ENCODE peak calls at places on chromosomes 2 and 18, in six cellular contexts. One of them, this sample, is unnamed. For H3K36me3, the result is how much of the 10 kb centered on the place peaks cover.

GRCh38 chr2:237223208-237223861 is 137.6 kb downstream of the COPS8 start:
- DNase-seq in effector memory CD4-positive, alpha-beta T cell: no peak
- DNase-seq in thyroid gland: no peak
- DNase-seq in adipocyte: peak
- DNase-seq in CD8-positive, alpha-beta memory T cell: no peak
- DNase-seq in heart left ventricle: peak
- DNase-seq in this sample: no peak

GRCh38 chr2:33133436-33133835 is 186.7 kb downstream of the LTBP1 start:
- DNase-seq in adipocyte: peak
- DNase-seq in effector memory CD4-positive, alpha-beta T cell: no peak
- DNase-seq in CD8-positive, alpha-beta memory T cell: no peak
- DNase-seq in heart left ventricle: peak
- DNase-seq in thyroid gland: no peak
- DNase-seq in this sample: no peak

GRCh38 chr18:48833701-48834394 is 116.9 kb downstream of the SMAD7 start:
- DNase-seq in CD8-positive, alpha-beta memory T cell: peak
- DNase-seq in thyroid gland: no peak
- DNase-seq in adipocyte: peak
- DNase-seq in heart left ventricle: peak
- DNase-seq in effector memory CD4-positive, alpha-beta T cell: peak
- DNase-seq in this sample: no peak

GRCh38 chr2:127599211-127599610 is 46.7 kb upstream of the GPR17 start:
- DNase-seq in adipocyte: no peak
- DNase-seq in CD8-positive, alpha-beta memory T cell: no peak
- DNase-seq in heart left ventricle: no peak
- DNase-seq in effector memory CD4-positive, alpha-beta T cell: no peak
- DNase-seq in thyroid gland: no peak
- DNase-seq in this sample: no peak

GRCh38 chr2:138707424-138708074 is 72.6 kb downstream of the NXPH2 start:
- DNase-seq in adipocyte: peak
- DNase-seq in CD8-positive, alpha-beta memory T cell: no peak
- DNase-seq in thyroid gland: no peak
- DNase-seq in effector memory CD4-positive, alpha-beta T cell: no peak
- DNase-seq in heart left ventricle: no peak
- DNase-seq in this sample: no peak

GRCh38 chr2:192315543-192315942 is 120.8 kb upstream of the TMEFF2 start:
- DNase-seq in CD8-positive, alpha-beta memory T cell: no peak
- DNase-seq in thyroid gland: no peak
- DNase-seq in heart left ventricle: no peak
- DNase-seq in adipocyte: no peak
- DNase-seq in effector memory CD4-positive, alpha-beta T cell: no peak
- DNase-seq in this sample: no peak

GRCh38 chr2:223969856-223970255 is 12.6 kb downstream of the MRPL44 start:
- DNase-seq in thyroid gland: no peak
- DNase-seq in adipocyte: peak
- DNase-seq in effector memory CD4-positive, alpha-beta T cell: no peak
- DNase-seq in CD8-positive, alpha-beta memory T cell: no peak
- DNase-seq in heart left ventricle: no peak
- DNase-seq in this sample: no peak

GRCh38 chr2:198283149-198283548 is 478.8 kb downstream of the PLCL1 start:
- DNase-seq in thyroid gland: no peak
- DNase-seq in effector memory CD4-positive, alpha-beta T cell: no peak
- DNase-seq in heart left ventricle: no peak
- DNase-seq in CD8-positive, alpha-beta memory T cell: no peak
- DNase-seq in adipocyte: peak
- DNase-seq in this sample: peak

GRCh38 chr2:240635998-240636547 is 10.8 kb downstream of the GPR35 start:
- DNase-seq in CD8-positive, alpha-beta memory T cell: no peak
- DNase-seq in adipocyte: no peak
- DNase-seq in thyroid gland: no peak
- DNase-seq in heart left ventricle: no peak
- DNase-seq in effector memory CD4-positive, alpha-beta T cell: no peak
- DNase-seq in this sample: no peak

GRCh38 chr2:12347049-12347448 is 369.7 kb upstream of the TRIB2 start:
- DNase-seq in CD8-positive, alpha-beta memory T cell: no peak
- DNase-seq in thyroid gland: peak
- DNase-seq in effector memory CD4-positive, alpha-beta T cell: no peak
- DNase-seq in heart left ventricle: no peak
- DNase-seq in adipocyte: peak
- DNase-seq in this sample: no peak

GRCh38 chr2:17035010-17035409 is 369.4 kb upstream of the CYRIA start:
- DNase-seq in thyroid gland: no peak
- DNase-seq in adipocyte: peak
- DNase-seq in heart left ventricle: no peak
- DNase-seq in CD8-positive, alpha-beta memory T cell: no peak
- DNase-seq in effector memory CD4-positive, alpha-beta T cell: no peak
- DNase-seq in this sample: no peak

GRCh38 chr2:109615637-109616144 is 1.5 kb downstream of the SOWAHC start:
- DNase-seq in CD8-positive, alpha-beta memory T cell: no peak
- DNase-seq in thyroid gland: peak
- DNase-seq in adipocyte: no peak
- DNase-seq in effector memory CD4-positive, alpha-beta T cell: no peak
- DNase-seq in heart left ventricle: no peak
- DNase-seq in this sample: no peak

GRCh38 chr2:158907926-158908462 is 60.4 kb upstream of the TANC1 start:
- DNase-seq in thyroid gland: no peak
- DNase-seq in CD8-positive, alpha-beta memory T cell: no peak
- DNase-seq in heart left ventricle: no peak
- DNase-seq in adipocyte: no peak
- DNase-seq in effector memory CD4-positive, alpha-beta T cell: no peak
- DNase-seq in this sample: peak

GRCh38 chr2:177131858-177132257 is 80.7 kb upstream of the HNRNPA3 start:
- DNase-seq in CD8-positive, alpha-beta memory T cell: no peak
- DNase-seq in thyroid gland: no peak
- DNase-seq in effector memory CD4-positive, alpha-beta T cell: no peak
- DNase-seq in heart left ventricle: no peak
- DNase-seq in adipocyte: no peak
- DNase-seq in this sample: no peak

GRCh38 chr2:241763551-241764271 is 12.9 kb upstream of the GAL3ST2 start:
- DNase-seq in thyroid gland: no peak
- DNase-seq in heart left ventricle: no peak
- DNase-seq in adipocyte: no peak
- DNase-seq in CD8-positive, alpha-beta memory T cell: peak
- DNase-seq in effector memory CD4-positive, alpha-beta T cell: no peak
- DNase-seq in this sample: no peak

GRCh38 chr18:49319590-49319989 is 140.9 kb downstream of the DYM start:
- DNase-seq in CD8-positive, alpha-beta memory T cell: no peak
- DNase-seq in heart left ventricle: no peak
- DNase-seq in effector memory CD4-positive, alpha-beta T cell: no peak
- DNase-seq in thyroid gland: no peak
- DNase-seq in adipocyte: no peak
- DNase-seq in this sample: no peak

GRCh38 chr2:187338679-187339121 is 109.4 kb downstream of the CALCRL start:
- DNase-seq in CD8-positive, alpha-beta memory T cell: no peak
- DNase-seq in thyroid gland: no peak
- DNase-seq in adipocyte: no peak
- DNase-seq in effector memory CD4-positive, alpha-beta T cell: no peak
- DNase-seq in heart left ventricle: no peak
- DNase-seq in this sample: no peak

GRCh38 chr2:158325031-158325781 is 131.3 kb downstream of the CCDC148 start:
- DNase-seq in effector memory CD4-positive, alpha-beta T cell: no peak
- DNase-seq in adipocyte: no peak
- DNase-seq in CD8-positive, alpha-beta memory T cell: no peak
- DNase-seq in thyroid gland: no peak
- DNase-seq in heart left ventricle: no peak
- DNase-seq in this sample: no peak

GRCh38 chr2:128197059-128197458 is 106.1 kb downstream of the UGGT1 start:
- DNase-seq in heart left ventricle: no peak
- DNase-seq in effector memory CD4-positive, alpha-beta T cell: no peak
- DNase-seq in thyroid gland: no peak
- DNase-seq in adipocyte: no peak
- DNase-seq in CD8-positive, alpha-beta memory T cell: no peak
- DNase-seq in this sample: no peak

GRCh38 chr2:224221455-224221913 is 180.4 kb downstream of the FAM124B start:
- DNase-seq in thyroid gland: no peak
- DNase-seq in heart left ventricle: no peak
- DNase-seq in CD8-positive, alpha-beta memory T cell: no peak
- DNase-seq in adipocyte: peak
- DNase-seq in effector memory CD4-positive, alpha-beta T cell: no peak
- DNase-seq in this sample: no peak

GRCh38 chr2:100891911-100892642 is 72.1 kb downstream of the NPAS2 start:
- DNase-seq in adipocyte: peak
- DNase-seq in effector memory CD4-positive, alpha-beta T cell: no peak
- DNase-seq in thyroid gland: no peak
- DNase-seq in CD8-positive, alpha-beta memory T cell: no peak
- DNase-seq in heart left ventricle: peak
- DNase-seq in this sample: no peak

GRCh38 chr2:176150338-176151198 is 782 bp upstream of the HOXD4 start:
- DNase-seq in thyroid gland: no peak
- DNase-seq in CD8-positive, alpha-beta memory T cell: no peak
- DNase-seq in heart left ventricle: no peak
- DNase-seq in effector memory CD4-positive, alpha-beta T cell: no peak
- DNase-seq in adipocyte: no peak
- DNase-seq in this sample: no peak

GRCh38 chr2:131413148-131413747 is 49.3 kb upstream of the RAB6D start:
- DNase-seq in thyroid gland: no peak
- DNase-seq in CD8-positive, alpha-beta memory T cell: peak
- DNase-seq in effector memory CD4-positive, alpha-beta T cell: no peak
- DNase-seq in heart left ventricle: no peak
- DNase-seq in adipocyte: peak
- DNase-seq in this sample: no peak

GRCh38 chr18:614193-614592 is 17.4 kb downstream of the CLUL1 start:
- DNase-seq in thyroid gland: no peak
- DNase-seq in effector memory CD4-positive, alpha-beta T cell: no peak
- DNase-seq in heart left ventricle: no peak
- DNase-seq in CD8-positive, alpha-beta memory T cell: no peak
- DNase-seq in adipocyte: no peak
- DNase-seq in this sample: no peak

GRCh38 chr2:131044078-131044756 is 49.0 kb downstream of the FAM168B start:
- DNase-seq in effector memory CD4-positive, alpha-beta T cell: no peak
- DNase-seq in CD8-positive, alpha-beta memory T cell: no peak
- DNase-seq in adipocyte: no peak
- DNase-seq in heart left ventricle: no peak
- DNase-seq in thyroid gland: no peak
- DNase-seq in this sample: no peak

GRCh38 chr2:182941939-182942338 is 75.5 kb upstream of the FRZB start:
- DNase-seq in effector memory CD4-positive, alpha-beta T cell: no peak
- DNase-seq in thyroid gland: no peak
- DNase-seq in adipocyte: peak
- DNase-seq in heart left ventricle: no peak
- DNase-seq in CD8-positive, alpha-beta memory T cell: no peak
- DNase-seq in this sample: no peak

GRCh38 chr2:85769236-85769986 is 15.6 kb downstream of the ATOH8 start:
- DNase-seq in effector memory CD4-positive, alpha-beta T cell: no peak
- DNase-seq in adipocyte: no peak
- DNase-seq in thyroid gland: no peak
- DNase-seq in CD8-positive, alpha-beta memory T cell: no peak
- DNase-seq in heart left ventricle: peak
- DNase-seq in this sample: no peak

GRCh38 chr2:76546207-76546606 is 835.5 kb upstream of the GCFC2 start:
- DNase-seq in adipocyte: no peak
- DNase-seq in thyroid gland: no peak
- DNase-seq in CD8-positive, alpha-beta memory T cell: no peak
- DNase-seq in effector memory CD4-positive, alpha-beta T cell: no peak
- DNase-seq in heart left ventricle: no peak
- DNase-seq in this sample: no peak

GRCh38 chr2:71568103-71568502 is 114.7 kb downstream of the DYSF start:
- DNase-seq in adipocyte: no peak
- DNase-seq in effector memory CD4-positive, alpha-beta T cell: no peak
- DNase-seq in thyroid gland: no peak
- DNase-seq in CD8-positive, alpha-beta memory T cell: no peak
- DNase-seq in heart left ventricle: no peak
- DNase-seq in this sample: no peak

GRCh38 chr2:108877506-108877905 is 90.9 kb downstream of the CCDC138 start:
- DNase-seq in CD8-positive, alpha-beta memory T cell: no peak
- DNase-seq in effector memory CD4-positive, alpha-beta T cell: no peak
- DNase-seq in heart left ventricle: no peak
- DNase-seq in thyroid gland: no peak
- DNase-seq in adipocyte: no peak
- DNase-seq in this sample: no peak

GRCh38 chr2:60882971-60883753 is 1.8 kb downstream of the REL start:
- DNase-seq in CD8-positive, alpha-beta memory T cell: peak
- DNase-seq in effector memory CD4-positive, alpha-beta T cell: no peak
- DNase-seq in heart left ventricle: no peak
- DNase-seq in thyroid gland: no peak
- DNase-seq in adipocyte: peak
- DNase-seq in this sample: no peak

GRCh38 chr18:25147878-25148488 is 204.0 kb downstream of the ZNF521 start:
- DNase-seq in thyroid gland: no peak
- DNase-seq in adipocyte: no peak
- DNase-seq in CD8-positive, alpha-beta memory T cell: no peak
- DNase-seq in heart left ventricle: no peak
- DNase-seq in effector memory CD4-positive, alpha-beta T cell: no peak
- DNase-seq in this sample: no peak

GRCh38 chr2:178136321-178137025 is 24.2 kb downstream of the RBM45 start:
- DNase-seq in adipocyte: no peak
- DNase-seq in CD8-positive, alpha-beta memory T cell: no peak
- DNase-seq in thyroid gland: no peak
- DNase-seq in effector memory CD4-positive, alpha-beta T cell: no peak
- DNase-seq in heart left ventricle: no peak
- DNase-seq in this sample: no peak

GRCh38 chr18:36114738-36115137 is 14.4 kb downstream of the SLC39A6 start:
- DNase-seq in CD8-positive, alpha-beta memory T cell: no peak
- DNase-seq in effector memory CD4-positive, alpha-beta T cell: no peak
- DNase-seq in adipocyte: no peak
- DNase-seq in heart left ventricle: no peak
- DNase-seq in thyroid gland: no peak
- DNase-seq in this sample: no peak
- H3K36me3 ChIP-seq in CD8-positive, alpha-beta memory T cell: under half
- H3K36me3 ChIP-seq in effector memory CD4-positive, alpha-beta T cell: under half
- H3K36me3 ChIP-seq in adipocyte: half or more
- H3K36me3 ChIP-seq in heart left ventricle: half or more
- H3K36me3 ChIP-seq in thyroid gland: under half
- H3K36me3 ChIP-seq in this sample: under half

GRCh38 chr2:98564541-98565164 is 43.7 kb downstream of the COA5 start:
- DNase-seq in thyroid gland: no peak
- DNase-seq in heart left ventricle: no peak
- DNase-seq in CD8-positive, alpha-beta memory T cell: no peak
- DNase-seq in effector memory CD4-positive, alpha-beta T cell: no peak
- DNase-seq in adipocyte: no peak
- DNase-seq in this sample: no peak
- H3K36me3 ChIP-seq in thyroid gland: under half
- H3K36me3 ChIP-seq in heart left ventricle: half or more
- H3K36me3 ChIP-seq in CD8-positive, alpha-beta memory T cell: half or more
- H3K36me3 ChIP-seq in effector memory CD4-positive, alpha-beta T cell: half or more
- H3K36me3 ChIP-seq in adipocyte: under half
- H3K36me3 ChIP-seq in this sample: half or more

DNA sequence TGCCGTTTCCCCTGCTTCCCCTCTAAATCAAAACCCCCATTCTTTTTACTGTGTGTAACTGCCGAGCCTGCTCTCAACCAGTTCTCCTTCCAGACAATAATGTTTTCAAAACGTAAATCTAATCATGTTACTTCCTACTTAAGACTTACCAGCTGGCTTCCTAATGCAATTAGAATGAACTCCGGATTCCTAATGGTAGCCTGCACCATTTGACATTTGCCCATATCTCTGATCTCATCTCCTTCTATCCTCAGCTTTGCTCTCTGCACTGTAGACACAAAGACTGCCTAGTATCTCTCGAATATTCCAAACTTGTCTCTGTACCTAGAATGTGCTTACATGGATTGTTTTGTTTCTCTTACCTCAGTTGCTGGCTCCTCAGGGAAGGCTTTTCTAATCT is 12.9 kb downstream of the TTL start:
- DNase-seq in effector memory CD4-positive, alpha-beta T cell: no peak
- DNase-seq in adipocyte: no peak
- DNase-seq in thyroid gland: no peak
- DNase-seq in CD8-positive, alpha-beta memory T cell: no peak
- DNase-seq in heart left ventricle: no peak
- DNase-seq in this sample: no peak
- H3K36me3 ChIP-seq in effector memory CD4-positive, alpha-beta T cell: under half
- H3K36me3 ChIP-seq in adipocyte: under half
- H3K36me3 ChIP-seq in thyroid gland: under half
- H3K36me3 ChIP-seq in CD8-positive, alpha-beta memory T cell: under half
- H3K36me3 ChIP-seq in heart left ventricle: under half
- H3K36me3 ChIP-seq in this sample: under half

GRCh38 chr2:65072181-65072970 is 16.2 kb downstream of the CEP68 start:
- DNase-seq in heart left ventricle: no peak
- DNase-seq in adipocyte: no peak
- DNase-seq in effector memory CD4-positive, alpha-beta T cell: no peak
- DNase-seq in CD8-positive, alpha-beta memory T cell: no peak
- DNase-seq in thyroid gland: no peak
- DNase-seq in this sample: no peak
- H3K36me3 ChIP-seq in heart left ventricle: half or more
- H3K36me3 ChIP-seq in adipocyte: under half
- H3K36me3 ChIP-seq in effector memory CD4-positive, alpha-beta T cell: under half
- H3K36me3 ChIP-seq in CD8-positive, alpha-beta memory T cell: under half
- H3K36me3 ChIP-seq in thyroid gland: under half
- H3K36me3 ChIP-seq in this sample: under half